ENCODE peak calls at places on chromosomes 7 and 10, in five cellular contexts. P, L, I, B and N are unnamed samples.

GRCh38 chr7:55048221-55048859 is 29.5 kb downstream of the EGFR start:
- DNase-seq in I (no peak), P (no peak), L (no peak), B (no peak), N (no peak)

GRCh38 chr7:28112883-28113540 is 67.6 kb downstream of the JAZF1 start:
- DNase-seq in P (no peak), L (no peak), B (peak; percentile 46), I (no peak), N (no peak)

GRCh38 chr7:141551080-141551772 is at the start of gene AGK:
- DNase-seq in P (peak; percentile 88), B (peak; percentile 65), L (peak; percentile 72), I (peak; percentile 76), N (peak; percentile 80)

GRCh38 chr10:50469778-50470193 is 154.0 kb downstream of the SGMS1 start:
- DNase-seq in P (no peak), I (no peak), L (no peak), B (no peak), N (no peak)

GRCh38 chr7:116089293-116089692 is 58.7 kb upstream of the TFEC start:
- DNase-seq in P (no peak), I (no peak), B (no peak), L (no peak), N (no peak)

GRCh38 chr10:94066411-94066810 is 72.7 kb downstream of the PLCE1 start:
- DNase-seq in L (peak; percentile 57), P (no peak), B (peak; percentile 31), I (peak; percentile 57), N (peak; percentile 38)

GRCh38 chr10:123136806-123137642 is 1.3 kb downstream of the HMX3 start:
- DNase-seq in I (peak; percentile 33), P (peak; percentile 80), B (no peak), L (no peak), N (peak; percentile 76)

GRCh38 chr7:116834815-116835533 is 27.4 kb upstream of the CAPZA2 start:
- DNase-seq in P (no peak), B (peak; percentile 6), I (no peak), L (no peak), N (no peak)

GRCh38 chr10:50992972-50993766 is 81.1 kb upstream of the PRKG1 start:
- DNase-seq in P (no peak), L (no peak), B (no peak), I (peak; percentile 88), N (peak; percentile 38)

GRCh38 chr7:42502022-42502421 is 265.0 kb upstream of the GLI3 start:
- DNase-seq in P (no peak), L (no peak), B (no peak), I (peak; percentile 49), N (no peak)

GRCh38 chr10:116490028-116490662 is 55.6 kb upstream of the PNLIP start:
- DNase-seq in B (peak; percentile 69), L (no peak), P (no peak), I (peak; percentile 25), N (no peak)

GRCh38 chr7:93316730-93317129 is 84.6 kb downstream of the VPS50 start:
- DNase-seq in I (no peak), P (no peak), B (no peak), L (no peak), N (no peak)

GRCh38 chr10:404991-405390 is 269.7 kb downstream of the ZMYND11 start:
- DNase-seq in I (peak; percentile 36), P (no peak), L (no peak), B (no peak), N (no peak)

GRCh38 chr7:117993377-117994003 is 120.2 kb upstream of the CTTNBP2 start:
- DNase-seq in P (peak; percentile 72), L (peak; percentile 45), I (peak; percentile 57), B (peak; percentile 50), N (peak; percentile 89)

GRCh38 chr7:114107522-114107921 is 188.7 kb upstream of the PPP1R3A start:
- DNase-seq in I (no peak), L (no peak), P (no peak), B (no peak), N (no peak)

GRCh38 chr7:46218461-46219202 is 297.6 kb upstream of the IGFBP3 start:
- DNase-seq in B (no peak), I (no peak), L (no peak), P (no peak), N (no peak)

GRCh38 chr10:71073451-71074175 is 138.8 kb upstream of the UNC5B start:
- DNase-seq in P (no peak), B (no peak), L (no peak), I (no peak), N (no peak)

GRCh38 chr10:12849351-12850181 is 151.9 kb downstream of the CCDC3 start:
- DNase-seq in I (no peak), B (no peak), P (no peak), L (no peak), N (no peak)

GRCh38 chr7:8612584-8612983 is 179.2 kb downstream of the NXPH1 start:
- DNase-seq in B (no peak), I (no peak), L (no peak), P (no peak), N (no peak)

GRCh38 chr10:77247076-77247561 is 390.5 kb downstream of the KCNMA1 start:
- DNase-seq in B (peak; percentile 13), I (peak; percentile 70), P (no peak), L (no peak), N (no peak)

GRCh38 chr7:516606-517456 is 2.8 kb downstream of the PDGFA start:
- DNase-seq in I (peak; percentile 88), L (peak; percentile 42), P (peak; percentile 62), B (peak; percentile 81), N (no peak)

GRCh38 chr7:100465702-100466311 is 1.7 kb upstream of the SPACDR start:
- DNase-seq in I (peak; percentile 77), L (peak; percentile 54), B (no peak), P (no peak), N (peak; percentile 80)

GRCh38 chr10:13993169-13993568 is 337.6 kb downstream of the FRMD4A start:
- DNase-seq in P (no peak), B (no peak), I (peak; percentile 66), L (no peak), N (no peak)

GRCh38 chr7:121081327-121081936 is 92.9 kb downstream of the CPED1 start:
- DNase-seq in P (no peak), L (peak; percentile 40), I (peak; percentile 86), B (peak; percentile 91), N (no peak)

GRCh38 chr10:47353351-47353750 is 5.2 kb downstream of the RBP3 start:
- DNase-seq in L (no peak), I (no peak), B (no peak), P (no peak), N (no peak)

GRCh38 chr10:88091490-88092061 is 228.2 kb downstream of the PTEN start:
- DNase-seq in L (no peak), P (no peak), I (no peak), B (peak; percentile 51), N (no peak)

GRCh38 chr10:75233444-75234016 is 2.2 kb downstream of the COMTD1 start:
- DNase-seq in L (no peak), B (peak; percentile 31), P (no peak), I (no peak), N (no peak)

GRCh38 chr10:45373783-45374450 is at the start of gene ALOX5:
- DNase-seq in L (peak; percentile 32), B (peak; percentile 15), I (no peak), P (peak; percentile 78), N (peak; percentile 89)

GRCh38 chr7:45325378-45325777 is 167.8 kb downstream of the RAMP3 start:
- DNase-seq in L (no peak), I (no peak), P (no peak), B (no peak), N (no peak)

GRCh38 chr7:33845991-33846509 is 59.3 kb upstream of the BMPER start:
- DNase-seq in L (no peak), P (no peak), B (no peak), I (no peak), N (no peak)

GRCh38 chr7:33841031-33841430 is 64.3 kb upstream of the BMPER start:
- DNase-seq in P (no peak), L (no peak), B (peak; percentile 76), I (no peak), N (no peak)

GRCh38 chr7:33842141-33842540 is 63.2 kb upstream of the BMPER start:
- DNase-seq in B (no peak), P (no peak), I (no peak), L (no peak), N (no peak)

GRCh38 chr7:33837356-33837851 is 67.9 kb upstream of the BMPER start:
- DNase-seq in I (peak; percentile 23), L (no peak), P (no peak), B (no peak), N (no peak)

DNA sequence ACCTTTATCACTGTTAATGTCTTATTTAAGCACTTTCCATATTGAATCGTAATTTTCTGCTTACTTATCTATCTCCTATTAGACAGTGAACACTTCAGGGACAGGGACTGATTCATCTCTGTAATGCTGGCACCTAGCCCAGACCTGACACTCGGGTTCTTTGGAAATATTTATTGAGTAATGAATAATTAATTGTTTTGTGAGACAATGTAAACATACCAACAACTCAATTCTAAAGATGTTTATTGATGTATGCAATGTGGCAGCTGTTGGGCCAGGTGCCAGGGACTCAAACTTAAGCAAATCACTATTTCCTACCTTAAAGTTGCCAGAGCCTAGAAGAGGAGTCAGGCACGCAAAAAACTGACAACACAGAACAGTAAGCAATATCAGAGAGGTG is 63.7 kb upstream of the BMPER start:
- DNase-seq in I (peak; percentile 70), P (no peak), B (peak; percentile 71), L (no peak), N (no peak)
- H3K4me2 ChIP-seq in I (no peak overlapping the region), P (no peak overlapping the region), B (no peak overlapping the region), L (no peak overlapping the region), N (no peak overlapping the region)

GRCh38 chr7:130927564-130927963 is 193.6 kb upstream of the KLF14 start:
- DNase-seq in L (no peak), P (no peak), B (no peak), I (no peak), N (no peak)
- H3K27ac ChIP-seq in L (no peak overlapping the region), P (no peak overlapping the region), B (no peak overlapping the region), I (no peak overlapping the region), N (no peak overlapping the region)

GRCh38 chr7:47497367-47498096 is 84.4 kb downstream of the TNS3 start:
- DNase-seq in P (no peak), B (no peak), I (peak; percentile 69), L (no peak), N (no peak)
- H2BK12ac ChIP-seq in P (no peak overlapping the region), B (peak overlapping the region; percentile 72), I (peak overlapping the region; percentile 66), L (no peak overlapping the region), N (no peak overlapping the region)

GRCh38 chr10:7491949-7492659 is 81.3 kb upstream of the SFMBT2 start:
- DNase-seq in L (no peak), P (no peak), B (no peak), I (no peak), N (no peak)

GRCh38 chr10:7494034-7494433 is 83.2 kb upstream of the SFMBT2 start:
- DNase-seq in L (no peak), P (no peak), I (no peak), B (no peak), N (no peak)

GRCh38 chr10:7488418-7488829 is 77.6 kb upstream of the SFMBT2 start:
- DNase-seq in I (peak; percentile 78), P (no peak), B (peak; percentile 25), L (no peak), N (no peak)

GRCh38 chr10:7491230-7491629 is 80.4 kb upstream of the SFMBT2 start:
- DNase-seq in I (no peak), L (no peak), B (no peak), P (no peak), N (no peak)

DNA sequence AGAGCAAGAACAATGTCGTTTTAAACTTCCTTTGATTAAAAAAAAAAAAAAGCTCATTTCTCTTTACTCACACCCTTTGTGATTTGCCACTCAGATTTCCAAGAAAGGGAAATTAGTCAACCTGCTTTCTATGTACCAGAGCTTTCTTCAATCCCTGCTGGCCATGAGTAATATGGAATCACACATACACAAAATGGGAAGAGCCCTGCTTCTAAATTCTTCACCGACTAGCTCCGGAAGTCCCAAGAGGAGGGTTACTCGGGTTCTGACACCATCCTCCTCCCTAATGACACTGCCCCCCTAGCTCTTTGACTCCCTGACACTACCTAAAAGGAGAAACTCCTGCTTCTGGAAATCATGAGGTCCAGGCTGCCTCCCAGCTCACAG is 81.8 kb upstream of the SFMBT2 start:
- DNase-seq in I (no peak), L (no peak), P (no peak), B (no peak), N (no peak)
- H3K4me2 ChIP-seq in I (no peak overlapping the region), L (no peak overlapping the region), P (no peak overlapping the region), B (no peak overlapping the region), N (no peak overlapping the region)